ENCODE peak calls at places on chromosomes 4 and X, in ten cellular contexts. A is HFF-Myc; W is spleen; J is cardiac muscle cell; B is adrenal gland; K is SK-N-SH; T is kidney epithelial cell; D is vagina; R is hepatocyte; C is effector memory CD4-positive, alpha-beta T cell. Q is an unnamed sample.

GRCh38 chr4:141046255-141046654 is 87.0 kb downstream of the RNF150 start:
- DNase-seq in D (no peak), T (peak; percentile 14), R (peak; percentile 32), W (no peak), A (peak; percentile 88), K (no peak), B (peak; percentile 30), C (no peak), J (no peak), Q (peak; percentile 96)

GRCh38 chr4:112140536-112140935 is 4.7 kb upstream of the FAM241A start:
- DNase-seq in T (no peak), W (no peak), K (no peak), R (no peak), C (no peak), D (no peak), A (no peak), J (no peak), B (no peak), Q (no peak)

GRCh38 chr4:183072181-183072580 is 26.9 kb upstream of the WWC2 start:
- DNase-seq in R (no peak), W (no peak), A (no peak), B (no peak), K (no peak), T (no peak), D (no peak), C (no peak), J (no peak), Q (no peak)

GRCh38 chr4:48976007-48976406 is 10.1 kb upstream of the CWH43 start:
- DNase-seq in J (no peak), C (no peak), A (no peak), R (no peak), K (no peak), T (no peak), B (no peak), W (no peak), D (no peak), Q (no peak)

GRCh38 chr4:176425035-176425434 is 105.3 kb downstream of the SPCS3 start:
- DNase-seq in A (no peak), R (no peak), W (no peak), D (no peak), T (no peak), C (no peak), B (no peak), J (no peak), K (no peak), Q (no peak)

GRCh38 chrX:119028733-119029110 is 44.1 kb upstream of the CT47C1 start:
- DNase-seq in T (no peak), B (no peak), R (no peak), D (no peak), A (no peak), C (no peak), K (no peak), W (no peak), J (no peak), Q (no peak)

GRCh38 chr4:174714393-174715211 is 114.4 kb downstream of the GLRA3 start:
- DNase-seq in W (no peak), T (peak; percentile 9), K (peak; percentile 60), D (no peak), R (peak; percentile 61), A (peak; percentile 12), C (no peak), B (peak; percentile 46), J (peak; percentile 53), Q (no peak)

GRCh38 chrX:21524008-21524407 is 134.1 kb downstream of the KLHL34 start:
- DNase-seq in K (no peak), R (no peak), A (no peak), D (no peak), T (no peak), W (no peak), J (no peak), B (no peak), C (no peak), Q (peak; percentile 9)

GRCh38 chr4:10655968-10656367 is 28.6 kb downstream of the CLNK start:
- DNase-seq in J (no peak), K (no peak), D (no peak), B (no peak), R (no peak), C (no peak), T (no peak), A (peak; percentile 33), W (no peak), Q (peak; percentile 4)

DNA sequence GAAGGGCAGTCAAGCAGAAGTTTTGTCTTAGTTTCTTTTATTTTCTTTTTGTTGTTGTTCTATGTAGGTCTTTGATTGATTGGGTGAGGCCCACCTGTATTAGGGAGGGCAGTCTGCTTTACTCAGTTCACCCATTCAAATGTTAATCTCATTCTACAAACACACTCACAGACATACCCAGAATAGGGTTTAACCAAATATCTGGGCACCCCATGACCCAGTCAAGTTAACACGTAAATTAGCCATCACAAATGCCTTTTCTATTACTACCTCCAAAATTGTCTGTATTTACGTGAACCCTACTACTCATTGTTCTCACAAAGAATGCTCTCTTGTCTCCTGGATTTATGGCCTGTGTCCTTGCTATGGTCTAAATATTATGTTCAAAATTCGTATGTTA is 339.7 kb downstream of the ANK2 start:
- DNase-seq in W (no peak), B (no peak), T (no peak), A (no peak), J (no peak), K (no peak), R (no peak), C (no peak), D (no peak), Q (no peak)
- H3K4me3 ChIP-seq in W (no peak overlapping the region), B (no peak overlapping the region), T (no peak overlapping the region), A (no peak overlapping the region), J (no peak overlapping the region), K (no peak overlapping the region), R (no peak overlapping the region), C (no peak overlapping the region), D (no peak overlapping the region), Q (no peak overlapping the region)

GRCh38 chr4:133151301-133151680 is 2.2 kb downstream of the PCDH10 start:
- DNase-seq in T (no peak), K (no peak), D (no peak), R (no peak), A (no peak), W (no peak), B (no peak), C (no peak), J (peak; percentile 39), Q (no peak)
- H3K4me3 ChIP-seq in T (peak overlapping the region; percentile 35), K (no peak overlapping the region), D (peak overlapping the region; percentile 55), R (peak overlapping the region; percentile 48), A (no peak overlapping the region), W (peak overlapping the region; percentile 10), B (peak overlapping the region; percentile 55), C (no peak overlapping the region), J (peak overlapping the region; percentile 50), Q (peak overlapping the region; percentile 58)

DNA sequence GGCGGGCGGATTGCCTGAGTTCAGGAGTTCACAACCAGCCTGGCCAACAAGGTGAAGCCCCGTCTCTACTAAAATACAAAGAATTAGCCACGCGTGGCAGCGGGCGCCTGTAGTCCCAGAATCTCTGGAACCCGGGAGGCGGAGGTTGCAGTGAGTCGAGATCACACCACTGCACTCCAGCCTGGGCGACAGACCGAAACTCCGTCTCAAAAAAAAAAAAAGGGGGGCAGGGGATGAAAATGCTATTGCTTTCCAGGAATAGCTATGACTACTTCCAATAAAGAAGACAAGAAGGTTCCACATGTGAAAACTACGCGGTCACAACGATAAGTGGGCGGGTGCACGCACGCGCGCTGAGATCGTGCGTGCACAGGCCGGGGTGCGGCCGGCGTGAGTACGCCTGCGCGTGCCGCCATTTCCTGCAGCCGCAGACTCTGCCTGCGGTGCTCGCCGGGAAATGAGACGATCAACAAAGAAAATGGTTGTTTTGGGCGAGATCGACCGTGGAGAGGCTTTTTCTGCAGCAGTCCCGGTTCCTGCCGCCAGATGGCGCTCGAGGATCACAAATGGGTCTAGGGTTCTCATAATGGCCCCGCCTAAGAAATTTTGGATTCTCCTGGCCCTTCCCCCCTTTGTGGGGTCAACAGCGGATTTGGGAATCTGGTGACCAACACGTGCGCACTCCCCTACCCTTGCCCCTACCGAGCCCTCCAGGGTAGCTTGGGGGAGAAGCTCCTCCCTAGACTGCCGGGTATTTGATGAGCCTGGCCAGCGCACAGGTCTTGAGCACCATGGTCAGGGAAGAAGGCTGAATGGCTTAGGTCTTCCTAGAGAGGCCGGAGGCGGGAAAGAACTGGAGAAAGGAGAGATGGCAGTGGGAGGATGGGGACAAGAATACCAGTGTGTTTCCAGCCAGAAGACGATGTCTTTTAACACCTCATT is 35.1 kb downstream of the PNMA5 start:
- DNase-seq in T (peak; percentile 42), D (no peak), K (peak; percentile 87), C (peak; percentile 82), J (peak; percentile 73), W (peak; percentile 94), B (peak; percentile 89), A (peak; percentile 71), R (peak; percentile 90), Q (peak; percentile 72)
- H3K4me3 ChIP-seq in T (peak overlapping the region; percentile 6), D (peak overlapping the region; percentile 21), K (no peak overlapping the region), C (no peak overlapping the region), J (no peak overlapping the region), W (peak overlapping the region; percentile 25), B (peak overlapping the region; percentile 34), A (peak overlapping the region; percentile 35), R (peak overlapping the region; percentile 5), Q (peak overlapping the region; percentile 28)

GRCh38 chrX:48917139-48917980 is 1.5 kb downstream of the PIM2 start:
- DNase-seq in C (peak; percentile 85), D (no peak), T (peak; percentile 65), B (peak; percentile 93), J (peak; percentile 95), A (peak; percentile 67), K (peak; percentile 94), R (peak; percentile 93), W (peak; percentile 95), Q (peak; percentile 56)

GRCh38 chrX:48913605-48914366 is 2.3 kb upstream of the SLC35A2 start:
- DNase-seq in J (no peak), A (no peak), K (no peak), D (no peak), B (no peak), C (no peak), T (no peak), R (no peak), W (no peak), Q (no peak)

GRCh38 chrX:48918303-48918643 is 551 bp downstream of the PIM2 start:
- DNase-seq in J (no peak), W (no peak), K (no peak), A (no peak), C (no peak), B (no peak), R (no peak), D (no peak), T (no peak), Q (no peak)

GRCh38 chrX:48911407-48912182 is at the start of gene SLC35A2:
- DNase-seq in B (peak; percentile 83), W (peak; percentile 96), T (peak; percentile 52), D (no peak), K (peak; percentile 91), A (no peak), J (peak; percentile 91), R (peak; percentile 86), C (peak; percentile 81), Q (no peak)

DNA sequence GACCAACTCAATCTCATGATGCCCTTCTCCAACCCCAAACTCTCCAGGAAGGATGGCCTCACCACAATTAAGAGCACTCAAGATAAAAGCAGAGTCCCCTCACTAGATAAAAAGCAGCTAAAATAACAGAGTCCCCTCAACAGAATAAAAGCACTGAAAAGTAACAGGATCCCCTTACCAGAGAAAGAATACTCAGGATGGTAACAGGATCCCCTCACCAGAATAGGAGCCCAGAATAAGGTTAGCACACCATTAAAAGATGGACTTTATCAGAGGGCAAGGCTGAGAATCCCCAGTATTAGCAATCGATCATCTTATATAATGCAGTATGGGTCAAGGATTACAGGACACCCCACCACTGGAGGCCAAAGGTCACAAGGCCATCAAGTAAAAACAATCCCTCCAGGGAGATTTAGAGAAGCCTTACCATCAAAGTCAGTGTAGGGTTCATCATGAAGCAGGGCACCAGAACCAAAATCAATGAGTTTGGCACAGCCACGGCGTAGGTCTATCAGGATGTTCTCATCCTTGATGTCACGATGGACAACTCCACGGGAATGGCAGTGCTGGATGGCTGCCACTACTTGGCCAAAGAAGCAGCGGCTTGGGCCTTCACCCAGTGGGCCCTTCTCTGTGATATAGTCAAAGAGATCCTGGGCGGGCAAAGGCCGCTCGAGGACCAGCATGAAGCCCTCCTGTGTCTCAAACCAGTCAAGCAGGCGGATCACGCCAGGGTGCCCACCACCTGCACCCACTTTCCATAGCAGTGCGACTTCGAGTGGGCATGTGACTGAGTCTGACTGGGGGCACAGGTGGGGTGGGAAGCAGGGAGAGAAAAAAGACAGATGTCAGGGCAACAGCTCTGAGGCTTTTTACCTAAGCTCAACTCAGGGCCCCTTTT is 3.4 kb upstream of the SLC35A2 start:
- DNase-seq in D (no peak), R (no peak), K (no peak), J (no peak), B (no peak), W (no peak), C (no peak), T (no peak), A (no peak), Q (no peak)
- H3K4me3 ChIP-seq in D (no peak overlapping the region), R (no peak overlapping the region), K (no peak overlapping the region), J (no peak overlapping the region), B (no peak overlapping the region), W (peak overlapping the region; percentile 13), C (peak overlapping the region; percentile 44), T (no peak overlapping the region), A (no peak overlapping the region), Q (no peak overlapping the region)